ENCODE peak calls at places on chromosomes 11 and 22, in six cellular contexts. Z is ACHN; M is activated CD4-positive, alpha-beta T cell treated with anti-CD3 and anti-CD28 coated beads, Interleukin-2, amount 50 U/mL, for 1 hour; R is HAP-1; D is astrocyte of the spinal cord; F is NCI-H1694. G is an unnamed sample.

GRCh38 chr11:125886997-125887372 is 483 bp upstream of the HYLS1 start:
- DNase-seq in Z (peak), M (peak), R (no peak), D (no peak), F (no peak), G (peak)

GRCh38 chr22:36253523-36254490 is 874 bp downstream of the APOL1 start:
- DNase-seq in Z (no peak), M (no peak), R (no peak), D (no peak), F (peak), G (no peak)

GRCh38 chr11:2587976-2588748 is 111.6 kb downstream of the KCNQ1OT1 start:
- DNase-seq in Z (no peak), M (no peak), R (no peak), D (no peak), F (no peak), G (peak)

GRCh38 chr11:87300640-87301381 is 263.1 kb downstream of the TMEM135 start:
- DNase-seq in Z (no peak), M (no peak), R (no peak), D (no peak), F (no peak), G (no peak)

GRCh38 chr22:49012695-49013094 is 815.0 kb downstream of the BRD1 start:
- DNase-seq in Z (no peak), M (no peak), R (no peak), D (no peak), F (no peak), G (no peak)

GRCh38 chr11:131938321-131938751 is 567.9 kb downstream of the NTM start:
- DNase-seq in Z (no peak), M (no peak), R (no peak), D (no peak), F (no peak), G (no peak)

GRCh38 chr22:33114570-33114969 is 56.4 kb upstream of the SYN3 start:
- DNase-seq in Z (no peak), M (no peak), R (no peak), D (no peak), F (no peak), G (no peak)

GRCh38 chr11:60570970-60571369 is 55.8 kb downstream of the MS4A13 start:
- DNase-seq in Z (no peak), M (no peak), R (no peak), D (no peak), F (no peak), G (peak)

GRCh38 chr11:112392860-112393259 is 132.2 kb upstream of the PLET1 start:
- DNase-seq in Z (no peak), M (no peak), R (no peak), D (no peak), F (no peak), G (no peak)

GRCh38 chr11:62909107-62909894 is 11.9 kb downstream of the CHRM1 start:
- DNase-seq in Z (peak), M (no peak), R (peak), D (peak), F (peak), G (no peak)

GRCh38 chr11:104891135-104891534 is 7.1 kb downstream of the CASP12 start:
- DNase-seq in Z (no peak), M (no peak), R (no peak), D (no peak), F (no peak), G (no peak)

GRCh38 chr22:26757496-26757895 is 100.1 kb downstream of the MIAT start:
- DNase-seq in Z (no peak), M (no peak), R (no peak), D (no peak), F (no peak), G (no peak)

GRCh38 chr11:35526370-35526792 is 965 bp upstream of the PAMR1 start:
- DNase-seq in Z (no peak), M (no peak), R (no peak), D (peak), F (no peak), G (no peak)